ENCODE peak calls at places on chromosome 5, in seven cellular contexts. H is H54; D is ureter; V is anterior cingulate cortex; N is activated CD4-positive, alpha-beta T cell treated with anti-CD3 and anti-CD28 coated beads for 48 hours; Z is NT2/D1; Q is midbrain. J is an unnamed sample.

GRCh38 chr5:129094924-129095797 is 612 bp downstream of the ISOC1 start:
- DNase-seq in H (peak; percentile 10), D (peak; percentile 76), V (peak; percentile 42), N (peak; percentile 51), Z (peak; percentile 2), Q (peak; percentile 59), J (peak; percentile 77)

GRCh38 chr5:56190500-56190899 is 42.6 kb downstream of the ANKRD55 start:
- DNase-seq in H (no peak), D (peak; percentile 37), V (no peak), N (no peak), Z (no peak), Q (no peak), J (peak; percentile 14)

GRCh38 chr5:150322202-150322601 is 19.5 kb upstream of the ARSI start:
- DNase-seq in H (no peak), D (no peak), V (no peak), N (no peak), Z (no peak), Q (no peak), J (no peak)

GRCh38 chr5:97162045-97162444 is 19.6 kb upstream of the LIX1 start:
- DNase-seq in H (no peak), D (peak; percentile 63), V (no peak), N (peak; percentile 50), Z (peak; percentile 63), Q (peak; percentile 86), J (peak; percentile 87)

GRCh38 chr5:123450641-123451421 is 27.6 kb upstream of the CEP120 start:
- DNase-seq in H (no peak), D (no peak), V (no peak), N (no peak), Z (no peak), Q (peak; percentile 9), J (no peak)

GRCh38 chr5:3593771-3594513 is 1.7 kb upstream of the IRX1 start:
- DNase-seq in H (no peak), D (no peak), V (no peak), N (no peak), Z (no peak), Q (no peak), J (peak; percentile 89)

GRCh38 chr5:109479260-109479860 is 69.6 kb upstream of the PJA2 start:
- DNase-seq in H (no peak), D (no peak), V (no peak), N (no peak), Z (no peak), Q (peak; percentile 2), J (no peak)

GRCh38 chr5:84287964-84288363 is 96.7 kb downstream of the EDIL3 start:
- DNase-seq in H (peak; percentile 36), D (no peak), V (no peak), N (no peak), Z (no peak), Q (no peak), J (no peak)

GRCh38 chr5:158178535-158178934 is 319.6 kb upstream of the CLINT1 start:
- DNase-seq in H (no peak), D (no peak), V (no peak), N (no peak), Z (no peak), Q (no peak), J (no peak)

GRCh38 chr5:15495026-15495425 is 5.0 kb upstream of the FBXL7 start:
- DNase-seq in H (no peak), D (no peak), V (no peak), N (no peak), Z (no peak), Q (no peak), J (no peak)

GRCh38 chr5:106269252-106269843 is 1401.4 kb downstream of the EFNA5 start:
- DNase-seq in H (no peak), D (no peak), V (no peak), N (no peak), Z (no peak), Q (peak; percentile 3), J (no peak)

J was measured in osteoblast.